ENCODE peak calls at places on chromosome 7, in four cellular contexts. S is body of pancreas, D is OCI-LY7, G is tibial artery. W is an unnamed sample.

GRCh38 chr7:130096243-130096827 is 26.0 kb downstream of the KLHDC10 start:
- DNase-seq in S (no peak), D (no peak), G (no peak), W (no peak)

GRCh38 chr7:158631574-158632195 is 44.1 kb upstream of the PTPRN2 start:
- DNase-seq in S (no peak), D (no peak), G (no peak), W (no peak)

GRCh38 chr7:129610709-129611245 is 743 bp upstream of the NRF1 start:
- DNase-seq in S (no peak), D (no peak), G (no peak), W (no peak)

GRCh38 chr7:151010307-151011096 is 13.8 kb downstream of the ATG9B start:
- DNase-seq in S (no peak), D (no peak), G (no peak), W (no peak)

GRCh38 chr7:37585064-37585463 is 98.5 kb upstream of the GPR141 start:
- DNase-seq in S (no peak), D (no peak), G (no peak), W (no peak)

GRCh38 chr7:131633342-131633843 is 77.0 kb upstream of the PODXL start:
- DNase-seq in S (no peak), D (no peak), G (no peak), W (no peak)

GRCh38 chr7:75995052-75995471 is 667 bp upstream of the TMEM120A start:
- DNase-seq in S (no peak), D (no peak), G (no peak), W (no peak)

GRCh38 chr7:11517853-11518252 is 314.1 kb downstream of the THSD7A start:
- DNase-seq in S (no peak), D (no peak), G (no peak), W (no peak)

GRCh38 chr7:43313628-43314378 is 201.4 kb downstream of the HECW1 start:
- DNase-seq in S (no peak), D (no peak), G (no peak), W (no peak)

GRCh38 chr7:127874951-127875608 is 156.2 kb downstream of the LRRC4 start:
- DNase-seq in S (no peak), D (no peak), G (no peak), W (no peak)

GRCh38 chr7:3282457-3282856 is 18.6 kb upstream of the SDK1 start:
- DNase-seq in S (peak; percentile 23), D (no peak), G (peak; percentile 79), W (peak; percentile 64)
- TF ChIP-seq CTCF in S (no peak), D (no peak), G (peak; percentile 25), W (no peak)

GRCh38 chr7:1948887-1949680 is 279.0 kb downstream of the ELFN1 start:
- DNase-seq in S (peak; percentile 4), D (no peak), G (no peak), W (no peak)
- TF ChIP-seq CTCF in S (no peak), D (no peak), G (no peak), W (no peak)

DNA sequence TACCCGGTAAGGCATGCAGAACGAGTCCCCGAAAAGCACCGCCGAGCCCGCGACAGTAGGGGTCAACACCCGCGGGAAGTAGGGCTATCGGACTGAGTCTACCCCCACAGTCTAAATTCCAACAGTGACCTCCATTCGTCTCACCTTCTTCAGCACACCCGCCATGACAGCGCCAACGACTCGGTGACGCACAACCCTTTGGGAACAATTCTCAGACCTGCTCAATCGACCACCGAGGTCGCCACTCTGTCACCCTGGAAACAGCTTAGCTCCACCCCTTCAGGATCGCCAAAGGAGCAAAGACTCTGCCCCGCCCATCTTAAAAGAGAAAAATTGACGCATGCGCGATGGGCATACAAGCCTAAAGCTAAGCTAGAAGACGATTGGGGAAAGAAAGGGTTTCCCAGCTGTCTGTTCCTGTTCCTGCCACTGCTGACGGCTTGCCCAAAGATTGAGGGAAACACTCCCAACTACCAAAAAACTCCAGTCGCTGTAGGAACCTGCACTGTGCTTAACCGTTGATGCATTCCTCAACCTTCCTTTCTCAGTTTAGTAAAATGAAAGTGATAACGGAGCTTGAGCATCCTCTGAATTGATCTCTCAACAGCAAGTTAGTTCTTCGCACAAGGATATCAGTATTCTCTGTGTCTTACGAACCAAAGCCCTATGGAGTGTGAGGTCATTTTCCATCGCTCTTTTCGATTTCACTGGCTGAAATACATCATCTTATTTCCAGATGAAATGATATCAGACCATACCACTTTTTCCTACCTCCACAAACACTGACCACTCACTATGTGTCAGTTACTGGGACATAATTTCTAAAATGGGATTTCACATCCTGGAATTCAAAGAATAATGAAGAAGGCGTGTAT is at the start of gene NDUFA5:
- DNase-seq in S (peak; percentile 99), D (peak; percentile 99), G (peak; percentile 98), W (peak; percentile 95)
- TF ChIP-seq CTCF in S (no peak), D (no peak), G (no peak), W (no peak)

DNA sequence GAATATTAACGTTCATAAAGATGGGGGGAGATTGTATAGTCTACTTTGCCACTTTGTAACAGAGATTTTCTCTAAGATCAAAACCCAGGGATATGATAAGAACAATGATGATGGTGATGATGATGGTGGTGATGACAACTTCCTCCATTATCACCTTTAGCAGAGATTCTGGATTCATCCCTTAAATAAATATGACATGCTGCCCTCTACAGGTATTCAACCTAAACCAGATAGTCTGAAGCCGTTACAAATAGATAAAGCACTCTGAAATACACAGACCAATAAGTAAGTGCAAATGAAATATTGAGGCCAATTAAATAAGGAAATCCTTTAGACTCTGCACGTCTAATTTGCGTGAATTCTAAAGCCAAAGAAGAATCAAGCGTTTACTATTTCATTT is 211.5 kb downstream of the CREB5 start:
- DNase-seq in S (no peak), D (peak; percentile 51), G (no peak), W (peak; percentile 38)
- TF ChIP-seq CTCF in S (no peak), D (peak; percentile 83), G (no peak), W (peak; percentile 53)

GRCh38 chr7:138887085-138887705 is 89.2 kb upstream of the ATP6V0A4 start:
- DNase-seq in S (no peak), D (no peak), G (no peak), W (no peak)

GRCh38 chr7:138886501-138886917 is 88.5 kb upstream of the ATP6V0A4 start:
- DNase-seq in S (no peak), D (peak; percentile 77), G (no peak), W (peak; percentile 31)

GRCh38 chr7:138882249-138882648 is 84.3 kb upstream of the ATP6V0A4 start:
- DNase-seq in S (no peak), D (no peak), G (no peak), W (no peak)

GRCh38 chr7:138887872-138888656 is 90.1 kb upstream of the ATP6V0A4 start:
- DNase-seq in S (no peak), D (no peak), G (no peak), W (no peak)

GRCh38 chr7:138885383-138886147 is 87.6 kb upstream of the ATP6V0A4 start:
- DNase-seq in S (no peak), D (no peak), G (no peak), W (no peak)
- TF ChIP-seq CTCF in S (no peak), D (no peak), G (no peak), W (no peak)

GRCh38 chr7:74291535-74291934 is 2.3 kb downstream of the CLIP2 start:
- DNase-seq in S (no peak), D (no peak), G (no peak), W (no peak)

GRCh38 chr7:74290999-74291441 is 1.8 kb downstream of the CLIP2 start:
- DNase-seq in S (peak; percentile 32), D (no peak), G (no peak), W (no peak)

GRCh38 chr7:74289018-74289659 is at the start of gene CLIP2:
- DNase-seq in S (peak; percentile 84), D (peak; percentile 83), G (peak; percentile 63), W (peak; percentile 89)

GRCh38 chr7:74289660-74290589 is 718 bp downstream of the CLIP2 start:
- DNase-seq in S (peak; percentile 61), D (no peak), G (peak; percentile 59), W (peak; percentile 47)

DNA sequence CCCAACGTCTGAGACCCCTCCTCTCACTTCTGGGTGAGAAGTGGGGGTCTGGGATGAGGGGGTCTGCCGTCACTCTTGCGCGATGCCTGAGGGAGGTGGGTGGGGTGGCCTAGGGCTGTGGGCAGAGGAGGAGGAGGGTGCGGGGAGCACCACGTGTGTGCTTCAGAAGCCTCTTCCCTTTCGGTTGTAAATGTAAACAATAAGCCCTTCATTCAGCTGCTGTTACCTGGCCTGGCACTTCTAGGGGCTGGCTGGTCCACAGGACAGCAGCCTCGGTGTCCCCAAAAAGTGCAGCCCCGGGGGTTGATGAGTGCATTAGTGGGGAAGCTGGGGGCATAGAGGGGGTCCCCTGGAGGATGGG is 1.4 kb downstream of the CLIP2 start:
- DNase-seq in S (peak; percentile 29), D (no peak), G (no peak), W (no peak)
- TF ChIP-seq CTCF in S (no peak), D (no peak), G (no peak), W (no peak)

GRCh38 chr7:132804849-132805485 is 228.7 kb upstream of the PLXNA4 start:
- DNase-seq in S (no peak), D (no peak), G (no peak), W (no peak)
- TF ChIP-seq CTCF in S (no peak), D (no peak), G (no peak), W (no peak)

GRCh38 chr7:16471933-16472332 is 6.4 kb upstream of the SOSTDC1 start:
- DNase-seq in S (no peak), D (no peak), G (no peak), W (no peak)
- TF ChIP-seq CTCF in S (no peak), D (no peak), G (no peak), W (no peak)

DNA sequence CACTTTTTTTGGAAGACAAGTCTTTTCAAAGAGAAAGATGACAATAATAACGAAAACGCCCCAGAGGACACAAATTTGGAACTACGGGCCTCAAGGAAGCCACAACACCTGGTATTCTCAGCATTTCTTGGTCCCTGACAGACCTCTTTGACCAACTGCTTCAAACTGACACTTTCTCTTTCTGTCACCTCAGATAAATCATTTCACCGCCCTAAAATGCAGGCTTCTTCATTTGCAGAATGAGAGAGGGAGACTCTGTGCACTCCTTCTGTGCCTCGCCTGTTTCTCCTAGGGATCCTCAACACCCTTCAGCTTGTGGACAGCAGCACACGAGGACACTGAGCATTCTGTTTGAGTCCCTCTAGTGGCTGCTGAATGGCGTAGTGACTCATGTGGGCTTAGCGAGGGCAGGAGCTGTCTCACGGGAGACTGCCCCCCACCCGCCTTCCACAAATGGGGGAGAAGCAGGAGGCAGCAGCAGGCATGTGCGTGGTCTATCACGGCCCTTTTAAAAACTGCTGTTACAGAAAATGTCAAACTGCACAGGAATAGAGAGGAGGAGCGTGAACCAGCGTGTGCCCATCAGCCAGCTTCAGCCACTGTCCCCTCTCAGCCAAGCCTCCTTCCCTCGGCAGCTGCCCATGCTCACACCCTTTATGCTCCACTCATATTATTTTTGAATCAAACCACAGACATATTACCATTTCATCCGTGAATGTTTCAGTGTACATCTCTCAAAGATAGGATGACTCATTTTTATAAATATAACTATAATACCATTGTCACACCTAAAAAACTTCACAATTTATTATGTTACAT is 41.4 kb downstream of the GSDME start:
- DNase-seq in S (no peak), D (peak; percentile 90), G (no peak), W (no peak)
- TF ChIP-seq CTCF in S (no peak), D (peak; percentile 69), G (no peak), W (no peak)

GRCh38 chr7:133349101-133349500 is 96.2 kb downstream of the EXOC4 start:
- DNase-seq in S (no peak), D (no peak), G (no peak), W (no peak)

GRCh38 chr7:133353775-133354174 is 100.9 kb downstream of the EXOC4 start:
- DNase-seq in S (no peak), D (no peak), G (no peak), W (no peak)

GRCh38 chr7:133355325-133355708 is 102.4 kb downstream of the EXOC4 start:
- DNase-seq in S (no peak), D (no peak), G (no peak), W (no peak)

GRCh38 chr7:133354546-133355324 is 101.9 kb downstream of the EXOC4 start:
- DNase-seq in S (no peak), D (no peak), G (no peak), W (no peak)

GRCh38 chr7:133352430-133352829 is 99.6 kb downstream of the EXOC4 start:
- DNase-seq in S (no peak), D (no peak), G (no peak), W (no peak)
- TF ChIP-seq CTCF in S (no peak), D (no peak), G (no peak), W (no peak)